ENCODE peak calls at places on chromosomes 16 and 17, in ten cellular contexts. F is A549; U is fibroblast of the conjunctiva; L is omental fat pad; C is T-helper 9 cell; G is Karpas-422; Q is ELF-1; V is G401; I is neural progenitor cell; R is activated naive CD4-positive, alpha-beta T cell treated with anti-CD3 and anti-CD28 coated beads, Interleukin-2, amount 10 ng/mL, durations not matched to agents 7 days and 5 days. X is an unnamed sample.

GRCh38 chr16:76583995-76584394 is 306.8 kb downstream of the CNTNAP4 start:
- DNase-seq in L (no peak), C (no peak), R (no peak), G (no peak), Q (no peak), F (no peak), V (no peak), U (no peak), I (no peak), X (no peak)

GRCh38 chr17:59397316-59398073 is 66.0 kb downstream of the YPEL2 start:
- DNase-seq in C (no peak), I (no peak), R (no peak), F (no peak), L (no peak), Q (no peak), G (no peak), V (no peak), U (no peak), X (no peak)

GRCh38 chr16:46558018-46558417 is 63.2 kb downstream of the SHCBP1 start:
- DNase-seq in V (no peak), Q (no peak), L (no peak), F (no peak), G (no peak), R (no peak), I (no peak), C (no peak), U (no peak), X (no peak)

GRCh38 chr16:2234813-2235170 is 1.5 kb upstream of the DNASE1L2 start:
- DNase-seq in L (no peak), U (no peak), R (no peak), G (no peak), C (no peak), V (no peak), Q (no peak), I (no peak), F (no peak), X (no peak)

GRCh38 chr17:81118308-81119221 is 46.7 kb upstream of the PVALEF start:
- DNase-seq in Q (no peak), I (no peak), C (no peak), G (no peak), U (no peak), R (no peak), L (no peak), F (no peak), V (no peak), X (no peak)

GRCh38 chr17:48738424-48738802 is 9.9 kb upstream of the HOXB13 start:
- DNase-seq in C (no peak), F (no peak), G (no peak), L (no peak), I (no peak), R (no peak), Q (no peak), V (no peak), U (no peak), X (no peak)

GRCh38 chr16:16992986-16993783 is 477.6 kb downstream of the XYLT1 start:
- DNase-seq in V (no peak), F (no peak), Q (no peak), R (peak), C (no peak), I (peak), G (no peak), U (no peak), L (no peak), X (no peak)

GRCh38 chr16:21638573-21638975 is 13.8 kb downstream of the IGSF6 start:
- DNase-seq in G (no peak), I (no peak), Q (no peak), R (no peak), F (no peak), L (no peak), C (no peak), U (no peak), V (no peak), X (no peak)

GRCh38 chr17:82882715-82883446 is 43.1 kb upstream of the ZNF750 start:
- DNase-seq in L (no peak), C (peak), I (no peak), G (no peak), F (no peak), R (peak), V (peak), U (no peak), Q (peak), X (no peak)

GRCh38 chr17:63290784-63291183 is 155.3 kb downstream of the CYB561 start:
- DNase-seq in G (no peak), L (no peak), U (no peak), Q (no peak), C (no peak), R (no peak), F (no peak), V (no peak), I (no peak), X (no peak)

GRCh38 chr17:12985431-12986285 is 32.2 kb downstream of the ELAC2 start:
- DNase-seq in Q (no peak), I (no peak), F (no peak), U (no peak), V (peak), L (no peak), G (peak), R (no peak), C (no peak), X (no peak)

GRCh38 chr16:75957870-75958269 is 231.6 kb upstream of the CPHXL start:
- DNase-seq in L (no peak), C (no peak), U (no peak), Q (no peak), F (no peak), G (no peak), I (no peak), V (no peak), R (no peak), X (no peak)

GRCh38 chr17:51128089-51128488 is 7.4 kb upstream of the SPAG9 start:
- DNase-seq in L (no peak), Q (peak), U (no peak), F (peak), V (no peak), I (no peak), R (no peak), C (no peak), G (peak), X (no peak)

GRCh38 chr16:86824751-86825310 is 246.5 kb downstream of the FOXL1 start:
- DNase-seq in I (no peak), V (no peak), L (no peak), G (no peak), Q (peak), F (no peak), C (no peak), U (no peak), R (no peak), X (no peak)

GRCh38 chr17:42543190-42544079 is 7.4 kb downstream of the NAGLU start:
- DNase-seq in G (no peak), F (no peak), U (no peak), V (no peak), R (no peak), C (no peak), L (no peak), I (no peak), Q (no peak), X (no peak)

GRCh38 chr16:3650631-3651265 is 3.7 kb upstream of the DNASE1 start:
- DNase-seq in L (peak), Q (no peak), V (no peak), U (no peak), I (no peak), R (peak), F (no peak), C (no peak), G (no peak), X (no peak)

GRCh38 chr16:21116148-21116693 is 34.4 kb downstream of the DNAH3 start:
- DNase-seq in R (no peak), Q (peak), F (no peak), L (no peak), G (peak), U (no peak), C (no peak), I (no peak), V (no peak), X (no peak)

GRCh38 chr17:75837899-75838298 is 6.3 kb downstream of the UNC13D start:
- DNase-seq in V (no peak), C (no peak), R (no peak), Q (peak), G (no peak), U (no peak), I (no peak), L (no peak), F (no peak), X (no peak)

GRCh38 chr17:31745964-31746650 is 112.9 kb downstream of the COPRS start:
- DNase-seq in C (no peak), R (no peak), L (no peak), V (peak), I (no peak), U (no peak), F (no peak), G (no peak), Q (no peak), X (no peak)

GRCh38 chr17:75079023-75079373 is 8.8 kb upstream of the SLC16A5 start:
- DNase-seq in C (no peak), Q (no peak), U (no peak), G (no peak), R (no peak), L (no peak), V (no peak), F (peak), I (no peak), X (no peak)

GRCh38 chr16:50960517-50961202 is 190.4 kb downstream of the SALL1 start:
- DNase-seq in V (no peak), G (no peak), C (no peak), L (no peak), F (no peak), R (no peak), I (peak), Q (peak), U (no peak), X (no peak)

GRCh38 chr16:1048442-1049112 is 24.0 kb upstream of the SSTR5 start:
- DNase-seq in C (no peak), L (no peak), Q (peak), U (peak), V (peak), F (peak), I (peak), R (peak), G (peak), X (peak)